ENCODE peak calls at places on chromosomes 13 and 19, in six cellular contexts. R, A, Y, K, C and N are unnamed samples. For H3K4me1, the result is how much of the 10 kb centered on the place peaks cover.

GRCh38 chr13:107374038-107374437 is 806.1 kb upstream of the ARGLU1 start:
- DNase-seq in R (no peak), A (no peak), Y (no peak), K (no peak), C (no peak), N (no peak)

GRCh38 chr19:45075215-45076028 is 856 bp downstream of the ZNF296 start:
- DNase-seq in R (no peak), A (peak), Y (no peak), K (peak), C (peak), N (peak)

GRCh38 chr19:29389495-29389894 is 136.3 kb upstream of the VSTM2B start:
- DNase-seq in R (no peak), A (no peak), Y (no peak), K (no peak), C (peak), N (no peak)

GRCh38 chr19:4609878-4610511 is 29.3 kb upstream of the TNFAIP8L1 start:
- DNase-seq in R (no peak), A (peak), Y (no peak), K (no peak), C (no peak), N (no peak)

GRCh38 chr19:49097453-49098288 is 12.4 kb downstream of the SNRNP70 start:
- DNase-seq in R (no peak), A (peak), Y (peak), K (no peak), C (peak), N (peak)

GRCh38 chr13:37127706-37128241 is 22.3 kb upstream of the CSNK1A1L start:
- DNase-seq in R (no peak), A (no peak), Y (no peak), K (no peak), C (no peak), N (no peak)

GRCh38 chr13:48489666-48490065 is 43.2 kb downstream of the RCBTB2 start:
- DNase-seq in R (no peak), A (no peak), Y (no peak), K (no peak), C (no peak), N (no peak)

GRCh38 chr13:110116072-110116487 is 190.9 kb downstream of the COL4A1 start:
- DNase-seq in R (no peak), A (peak), Y (no peak), K (no peak), C (no peak), N (peak)

GRCh38 chr19:10408511-10409291 is 5.4 kb upstream of the CDC37 start:
- DNase-seq in R (no peak), A (peak), Y (no peak), K (no peak), C (no peak), N (no peak)

GRCh38 chr19:31537136-31537535 is 187.9 kb upstream of the TSHZ3 start:
- DNase-seq in R (no peak), A (no peak), Y (no peak), K (no peak), C (no peak), N (no peak)

GRCh38 chr13:43087960-43088580 is 64.7 kb downstream of the DNAJC15 start:
- DNase-seq in R (no peak), A (no peak), Y (no peak), K (no peak), C (no peak), N (no peak)

GRCh38 chr13:99590519-99591011 is 89.3 kb downstream of the TM9SF2 start:
- DNase-seq in R (no peak), A (no peak), Y (peak), K (no peak), C (no peak), N (no peak)

GRCh38 chr19:7799640-7800355 is 30.2 kb upstream of the EVI5L start:
- DNase-seq in R (peak), A (peak), Y (peak), K (no peak), C (peak), N (peak)

GRCh38 chr13:23436680-23437079 is 3.2 kb upstream of the SACS start:
- DNase-seq in R (no peak), A (no peak), Y (no peak), K (no peak), C (no peak), N (no peak)

GRCh38 chr13:39419866-39420265 is 183.1 kb downstream of the LHFPL6 start:
- DNase-seq in R (no peak), A (no peak), Y (no peak), K (no peak), C (no peak), N (no peak)

GRCh38 chr19:43534811-43535761 is 2.1 kb downstream of the ZNF575 start:
- DNase-seq in R (peak), A (peak), Y (no peak), K (no peak), C (peak), N (peak)

GRCh38 chr19:30046522-30046921 is 104.5 kb downstream of the URI1 start:
- DNase-seq in R (no peak), A (no peak), Y (no peak), K (peak), C (no peak), N (no peak)

GRCh38 chr19:35882074-35882832 is 13.9 kb downstream of the APLP1 start:
- DNase-seq in R (no peak), A (no peak), Y (peak), K (peak), C (no peak), N (no peak)

GRCh38 chr19:17328517-17329060 is 6.1 kb downstream of the ANO8 start:
- DNase-seq in R (no peak), A (no peak), Y (no peak), K (no peak), C (no peak), N (no peak)
- H3K4me3 ChIP-seq in R (peak), A (peak), Y (peak), K (no peak), C (peak), N (peak)

DNA sequence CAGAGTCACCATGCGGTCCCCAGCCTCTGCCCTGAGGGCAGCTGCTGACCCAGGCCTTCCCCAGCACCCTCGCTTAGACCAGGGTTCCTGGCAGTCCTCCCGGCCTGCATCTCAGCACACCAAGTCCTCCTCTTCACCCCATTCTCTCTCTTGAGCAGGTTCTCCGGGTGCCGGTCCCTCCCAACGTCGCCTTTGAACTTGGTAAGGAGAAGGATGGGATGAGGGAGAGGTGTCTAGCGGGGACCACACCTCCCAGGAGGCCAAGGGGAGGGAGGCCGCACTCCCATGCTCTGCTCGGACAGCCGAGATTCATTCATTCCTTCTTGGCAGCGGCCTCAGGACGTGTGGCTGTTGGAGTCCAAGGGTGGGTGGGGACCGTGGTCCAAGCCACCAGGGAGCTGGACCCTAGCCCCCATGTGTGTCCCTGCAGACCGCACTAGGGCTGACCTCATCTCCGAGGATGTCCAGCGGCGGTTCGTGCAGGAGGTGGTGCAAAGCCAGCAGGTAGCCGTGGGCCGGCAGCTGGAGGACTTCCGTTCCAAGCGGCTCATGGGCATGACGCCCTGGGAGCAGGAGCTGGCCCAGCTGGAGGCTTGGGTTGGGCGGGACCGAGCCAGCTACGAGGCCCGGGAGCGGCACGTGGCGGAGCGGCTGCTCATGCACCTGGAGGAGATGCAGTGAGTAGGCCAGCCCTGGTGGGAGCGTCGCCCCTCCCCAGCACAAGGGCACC is 9.4 kb downstream of the ARHGEF1 start:
- DNase-seq in R (no peak), A (no peak), Y (no peak), K (no peak), C (no peak), N (no peak)
- TF ChIP-seq CTCF in R (no peak), A (no peak), Y (no peak), K (no peak), C (no peak), N (no peak)

GRCh38 chr13:113841355-113841653 is 22.6 kb downstream of the GAS6 start:
- DNase-seq in R (no peak), A (no peak), Y (no peak), K (no peak), C (no peak), N (no peak)
- H3K4me1 ChIP-seq in R (under half), A (under half), Y (half or more), K (under half), C (under half), N (half or more)

GRCh38 chr19:6239401-6239844 is 40.4 kb downstream of the MLLT1 start:
- DNase-seq in R (no peak), A (no peak), Y (peak), K (no peak), C (peak), N (peak)

GRCh38 chr19:6239871-6240676 is 39.7 kb downstream of the MLLT1 start:
- DNase-seq in R (no peak), A (no peak), Y (no peak), K (no peak), C (no peak), N (no peak)

GRCh38 chr19:6238643-6239281 is 41.0 kb downstream of the MLLT1 start:
- DNase-seq in R (no peak), A (no peak), Y (peak), K (no peak), C (peak), N (peak)

GRCh38 chr19:6236310-6237291 is 43.2 kb downstream of the MLLT1 start:
- DNase-seq in R (no peak), A (peak), Y (no peak), K (no peak), C (peak), N (peak)

GRCh38 chr19:6238256-6238642 is 41.5 kb downstream of the MLLT1 start:
- DNase-seq in R (no peak), A (no peak), Y (no peak), K (no peak), C (no peak), N (no peak)
- H3K4me3 ChIP-seq in R (peak), A (no peak), Y (no peak), K (no peak), C (peak), N (no peak)

DNA sequence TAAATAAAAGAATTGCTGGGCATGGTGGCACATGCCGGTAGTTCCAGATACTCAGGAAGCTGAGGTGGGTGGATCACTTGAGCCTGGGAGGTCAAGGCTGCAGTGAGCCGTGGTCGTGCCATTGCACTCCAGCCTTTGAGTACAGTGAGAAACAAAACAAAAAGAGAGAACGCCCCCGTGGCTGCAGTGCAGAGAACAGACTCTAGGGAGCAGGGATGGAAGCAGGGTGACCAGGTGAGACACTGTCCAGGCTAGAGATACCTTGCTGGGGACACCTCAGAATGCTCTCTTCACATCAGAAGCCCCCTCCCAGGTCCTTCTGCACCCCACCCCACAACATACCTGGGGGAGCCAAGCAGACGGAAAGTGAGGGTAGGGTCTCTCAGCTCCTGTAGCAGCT is 24.8 kb downstream of the MAP4K1 start:
- DNase-seq in R (no peak), A (no peak), Y (no peak), K (no peak), C (no peak), N (no peak)
- TF ChIP-seq CTCF in R (no peak), A (no peak), Y (no peak), K (no peak), C (no peak), N (no peak)

GRCh38 chr13:103517066-103517767 is 451.0 kb upstream of the SLC10A2 start:
- DNase-seq in R (no peak), A (no peak), Y (no peak), K (peak), C (no peak), N (no peak)

GRCh38 chr13:103517768-103518102 is 451.5 kb upstream of the SLC10A2 start:
- DNase-seq in R (no peak), A (no peak), Y (no peak), K (no peak), C (no peak), N (no peak)

GRCh38 chr13:103514188-103514587 is 448.0 kb upstream of the SLC10A2 start:
- DNase-seq in R (no peak), A (no peak), Y (no peak), K (no peak), C (no peak), N (no peak)

GRCh38 chr13:103515410-103515809 is 449.2 kb upstream of the SLC10A2 start:
- DNase-seq in R (no peak), A (no peak), Y (no peak), K (no peak), C (no peak), N (no peak)

DNA sequence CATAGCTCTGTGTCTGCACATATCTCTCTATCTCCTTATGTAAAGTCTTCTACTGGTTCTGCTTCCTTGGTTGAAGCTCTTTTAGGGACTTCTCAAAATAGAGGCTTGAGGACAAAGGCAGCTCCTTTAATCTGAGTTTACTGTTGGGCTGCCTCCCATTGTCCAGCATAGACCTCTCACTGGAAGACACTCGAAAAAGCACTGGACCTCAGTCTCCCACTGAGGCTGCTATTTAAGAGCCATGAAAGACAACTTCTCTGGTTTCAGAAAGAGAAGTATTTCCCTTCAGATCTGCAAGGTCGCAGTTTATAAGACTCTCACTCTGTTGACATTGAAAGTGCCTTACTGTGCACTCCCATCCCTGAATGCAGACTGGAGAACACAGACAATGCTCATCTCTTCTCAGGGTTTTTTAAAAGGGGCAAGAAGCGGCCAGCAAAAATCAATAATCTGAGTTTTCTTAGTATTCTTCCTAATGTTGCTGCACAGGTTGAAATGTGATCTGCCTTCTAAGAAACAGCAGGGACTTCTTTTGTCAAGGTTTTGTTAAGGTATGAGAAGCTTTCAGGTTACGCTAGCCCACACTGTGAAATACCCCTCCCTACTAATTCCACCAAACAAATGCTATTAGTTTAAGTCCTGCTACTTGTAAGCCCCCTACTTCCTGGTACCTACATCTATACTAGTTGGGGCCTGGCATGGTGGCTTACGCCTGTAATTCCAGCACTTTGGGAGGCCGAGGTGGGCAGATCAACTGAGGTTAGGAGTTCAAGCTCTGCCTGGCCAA is 450.0 kb upstream of the SLC10A2 start:
- DNase-seq in R (no peak), A (no peak), Y (no peak), K (no peak), C (no peak), N (no peak)
- H3K4me1 ChIP-seq in R (under half), A (under half), Y (under half), K (under half), C (under half), N (under half)